ENCODE peak calls at places on chromosomes 11 and 22, in eight cellular contexts. B is uterus; Y is naive B cell; G is stimulated activated CD4-positive, alpha-beta T cell treated with anti-CD3 and anti-CD28 coated beads, Interleukin-1b, Interleukin-23, amount 100 ng/mL, for 24 hours; C is stimulated activated CD8-positive, alpha-beta memory T cell treated with anti-CD3 and anti-CD28 coated beads, Interleukin-15, amount 100 ng/mL, for 24 hours; A is astrocyte of the cerebellum; W is NCI-H1417 treated with DMSO at 0.1 percent for 48 hours; O is left cardiac atrium. U is an unnamed sample.

GRCh38 chr22:49678137-49678841 is 149.4 kb downstream of the BRD1 start:
- DNase-seq in B (no peak), Y (no peak), G (no peak), C (no peak), A (no peak), W (no peak), O (no peak), U (no peak)

GRCh38 chr22:38051900-38052862 is 5.0 kb upstream of the PICK1 start:
- DNase-seq in B (peak; percentile 76), Y (peak; percentile 75), G (peak; percentile 60), C (peak; percentile 47), A (peak; percentile 33), W (peak; percentile 41), O (peak; percentile 89), U (peak; percentile 61)

GRCh38 chr11:70470127-70470526 is 71.8 kb downstream of the CTTN start:
- DNase-seq in B (no peak), Y (no peak), G (no peak), C (no peak), A (no peak), W (no peak), O (no peak), U (no peak)

GRCh38 chr11:33347490-33348125 is 90.4 kb downstream of the HIPK3 start:
- DNase-seq in B (no peak), Y (peak; percentile 60), G (no peak), C (no peak), A (no peak), W (no peak), O (no peak), U (no peak)

GRCh38 chr11:488992-489391 is 18.1 kb downstream of the RNH1 start:
- DNase-seq in B (no peak), Y (no peak), G (no peak), C (no peak), A (no peak), W (no peak), O (no peak), U (no peak)

GRCh38 chr11:12170984-12171383 is 60.6 kb downstream of the MICAL2 start:
- DNase-seq in B (peak; percentile 61), Y (no peak), G (no peak), C (no peak), A (peak; percentile 89), W (no peak), O (peak; percentile 58), U (no peak)

GRCh38 chr22:44842417-44842816 is 90.0 kb downstream of the ARHGAP8 start:
- DNase-seq in B (no peak), Y (no peak), G (no peak), C (no peak), A (no peak), W (no peak), O (no peak), U (no peak)

GRCh38 chr22:18024276-18024939 is at the start of gene MICAL3:
- DNase-seq in B (peak; percentile 48), Y (peak; percentile 80), G (peak; percentile 39), C (peak; percentile 28), A (no peak), W (no peak), O (peak; percentile 63), U (peak; percentile 76)

GRCh38 chr11:9015677-9016076 is 11.9 kb upstream of the NRIP3 start:
- DNase-seq in B (peak; percentile 68), Y (peak; percentile 36), G (peak; percentile 25), C (no peak), A (peak; percentile 69), W (no peak), O (peak; percentile 64), U (peak; percentile 37)

GRCh38 chr11:99117603-99118002 is 96.9 kb downstream of the CNTN5 start:
- DNase-seq in B (no peak), Y (no peak), G (no peak), C (no peak), A (no peak), W (no peak), O (no peak), U (no peak)

GRCh38 chr11:74677131-74677530 is 54.1 kb downstream of the CHRDL2 start:
- DNase-seq in B (peak; percentile 22), Y (no peak), G (no peak), C (no peak), A (no peak), W (no peak), O (no peak), U (no peak)

GRCh38 chr11:3197044-3197715 is 21.4 kb downstream of the MRGPRG start:
- DNase-seq in B (no peak), Y (no peak), G (no peak), C (no peak), A (no peak), W (no peak), O (no peak), U (no peak)

GRCh38 chr22:17797721-17798559 is 23.7 kb upstream of the BID start:
- DNase-seq in B (no peak), Y (peak; percentile 83), G (no peak), C (no peak), A (no peak), W (no peak), O (no peak), U (no peak)

GRCh38 chr22:17717708-17718107 is 56.6 kb downstream of the BID start:
- DNase-seq in B (no peak), Y (no peak), G (no peak), C (no peak), A (no peak), W (no peak), O (no peak), U (no peak)

GRCh38 chr11:110093407-110094297 is 460 bp downstream of the ZC3H12C start:
- DNase-seq in B (peak; percentile 67), Y (peak; percentile 7), G (no peak), C (no peak), A (peak; percentile 48), W (peak; percentile 58), O (peak; percentile 73), U (no peak)

GRCh38 chr22:22519591-22519990 is 479 bp downstream of the ZNF280A start:
- DNase-seq in B (no peak), Y (no peak), G (no peak), C (no peak), A (no peak), W (no peak), O (no peak), U (no peak)

GRCh38 chr11:60563553-60564235 is 48.5 kb downstream of the MS4A13 start:
- DNase-seq in B (no peak), Y (no peak), G (no peak), C (no peak), A (no peak), W (peak; percentile 9), O (no peak), U (no peak)

GRCh38 chr11:126282742-126283591 is at the start of gene TIRAP:
- DNase-seq in B (peak; percentile 61), Y (peak; percentile 67), G (peak; percentile 43), C (no peak), A (no peak), W (peak; percentile 31), O (peak; percentile 72), U (peak; percentile 48)